ENCODE peak calls at places on chromosomes 6 and 20, in six cellular contexts. B, R, D, S, V and O are unnamed samples.

GRCh38 chr6:149545258-149545753 is 537 bp downstream of the PPIL4 start:
- DNase-seq in V (peak), S (peak), D (peak), R (no peak), B (peak), O (peak)

GRCh38 chr6:21001736-21002135 is 467.5 kb downstream of the CDKAL1 start:
- DNase-seq in S (peak), R (no peak), V (no peak), D (no peak), B (no peak), O (no peak)

GRCh38 chr20:7272512-7272911 is 505.0 kb downstream of the BMP2 start:
- DNase-seq in D (no peak), V (no peak), R (peak), B (no peak), S (peak), O (peak)

GRCh38 chr6:56860466-56860865 is 94.4 kb upstream of the BEND6 start:
- DNase-seq in D (no peak), S (peak), B (no peak), R (no peak), V (peak), O (no peak)

GRCh38 chr6:7367408-7367807 is 22.1 kb downstream of the CAGE1 start:
- DNase-seq in D (no peak), B (no peak), R (no peak), V (no peak), S (no peak), O (no peak)

GRCh38 chr6:104462811-104463599 is 396.7 kb downstream of the HACE1 start:
- DNase-seq in B (no peak), S (peak), D (no peak), V (no peak), R (no peak), O (no peak)

GRCh38 chr6:68701159-68701558 is 66.1 kb downstream of the ADGRB3 start:
- DNase-seq in D (no peak), R (no peak), S (no peak), V (no peak), B (no peak), O (no peak)

GRCh38 chr6:24933868-24934401 is 1.8 kb downstream of the RIPOR2 start:
- DNase-seq in S (peak), B (no peak), V (peak), R (no peak), D (no peak), O (no peak)

GRCh38 chr6:137975058-137975940 is 108.2 kb downstream of the TNFAIP3 start:
- DNase-seq in D (no peak), B (no peak), V (peak), S (peak), R (no peak), O (no peak)

GRCh38 chr20:17226410-17227198 is at the start of gene PCSK2:
- DNase-seq in D (no peak), S (peak), R (peak), V (peak), B (no peak), O (peak)

GRCh38 chr6:88294702-88295101 is 128.6 kb upstream of the CNR1 start:
- DNase-seq in D (no peak), S (no peak), B (no peak), R (no peak), V (no peak), O (no peak)

GRCh38 chr20:16284385-16285100 is 288.7 kb downstream of the KIF16B start:
- DNase-seq in S (no peak), D (no peak), B (no peak), V (no peak), R (no peak), O (no peak)

GRCh38 chr6:41359617-41360313 is 24.4 kb downstream of the NCR2 start:
- DNase-seq in V (no peak), R (no peak), S (no peak), B (no peak), D (no peak), O (no peak)

GRCh38 chr6:122789078-122789861 is at the start of gene SMPDL3A:
- DNase-seq in V (peak), D (peak), S (peak), B (peak), R (peak), O (peak)

GRCh38 chr6:54335871-54336270 is 27.6 kb downstream of the TINAG start:
- DNase-seq in S (peak), R (no peak), D (no peak), B (no peak), V (peak), O (no peak)

GRCh38 chr20:44041001-44041400 is 126.3 kb downstream of the TOX2 start:
- DNase-seq in D (peak), V (no peak), B (no peak), S (no peak), R (no peak), O (no peak)

GRCh38 chr6:148811472-148811871 is 64.6 kb downstream of the UST start:
- DNase-seq in V (no peak), R (no peak), S (no peak), D (no peak), B (no peak), O (peak)

GRCh38 chr6:25177629-25178028 is 101.5 kb upstream of the CARMIL1 start:
- DNase-seq in R (no peak), V (no peak), S (no peak), D (no peak), B (no peak), O (no peak)

GRCh38 chr6:82251942-82252341 is 4.4 kb upstream of the IBTK start:
- DNase-seq in B (no peak), R (peak), V (peak), D (no peak), S (peak), O (peak)

GRCh38 chr20:36399147-36399968 is 93.2 kb downstream of the DLGAP4 start:
- DNase-seq in S (peak), B (peak), R (no peak), D (no peak), V (peak), O (no peak)

GRCh38 chr6:16345449-16346330 is 107.3 kb downstream of the GMPR start:
- DNase-seq in V (peak), R (no peak), B (peak), D (no peak), S (peak), O (no peak)

GRCh38 chr6:16007146-16007545 is 121.7 kb upstream of the MYLIP start:
- DNase-seq in R (no peak), B (no peak), S (no peak), D (no peak), V (no peak), O (no peak)

GRCh38 chr20:59314872-59315500 is 14.6 kb downstream of the EDN3 start:
- DNase-seq in V (no peak), R (no peak), D (no peak), B (no peak), S (no peak), O (no peak)